ENCODE peak calls at places on chromosomes 7 and 10, in four cellular contexts. O is CD8-positive, alpha-beta T cell; T is tibial artery; G is neuronal stem cell. U is an unnamed sample. For H3K27me3, the result is how much of the 10 kb centered on the place peaks cover.

GRCh38 chr7:17802056-17802455 is 138.2 kb downstream of the SNX13 start:
- DNase-seq in T (no peak), G (no peak), O (no peak), U (no peak)

GRCh38 chr7:23491502-23491901 is 21.2 kb upstream of the IGF2BP3 start:
- DNase-seq in G (no peak), O (no peak), T (no peak), U (no peak)

GRCh38 chr7:122652851-122653250 is 46.1 kb downstream of the RNF133 start:
- DNase-seq in O (no peak), T (no peak), G (no peak), U (no peak)

GRCh38 chr7:158957921-158958471 is 101.6 kb downstream of the DYNC2I1 start:
- DNase-seq in G (no peak), T (no peak), O (peak), U (no peak)

GRCh38 chr7:28685660-28686417 is 272.3 kb downstream of the TRIL start:
- DNase-seq in G (peak), T (peak), O (no peak), U (peak)

GRCh38 chr7:133746847-133747246 is 380.3 kb upstream of the LRGUK start:
- DNase-seq in T (no peak), G (no peak), O (no peak), U (no peak)

GRCh38 chr10:36608251-36608650 is 517.1 kb upstream of the ANKRD30A start:
- DNase-seq in T (no peak), O (no peak), G (no peak), U (no peak)

GRCh38 chr10:61752111-61753011 is 89.6 kb downstream of the CABCOCO1 start:
- DNase-seq in T (no peak), G (no peak), O (no peak), U (no peak)

GRCh38 chr7:151748733-151749132 is 128.2 kb downstream of the PRKAG2 start:
- DNase-seq in T (no peak), O (no peak), G (no peak), U (no peak)

GRCh38 chr7:47265621-47266020 is 316.3 kb downstream of the TNS3 start:
- DNase-seq in T (no peak), O (no peak), G (no peak), U (no peak)

GRCh38 chr10:74738985-74739567 is 87.3 kb upstream of the KAT6B start:
- DNase-seq in T (no peak), G (no peak), O (no peak), U (no peak)

GRCh38 chr10:125151824-125152634 is 8.3 kb downstream of the CTBP2 start:
- DNase-seq in T (no peak), G (no peak), O (peak), U (peak)

GRCh38 chr7:142698429-142698828 is 50.8 kb upstream of the PRSS1 start:
- DNase-seq in T (no peak), G (no peak), O (no peak), U (no peak)

GRCh38 chr7:6691609-6692106 is 15.1 kb downstream of the ZNF12 start:
- DNase-seq in T (no peak), O (no peak), G (no peak), U (no peak)

GRCh38 chr10:78986419-78986818 is 82.3 kb upstream of the ZMIZ1 start:
- DNase-seq in O (no peak), G (no peak), T (no peak), U (no peak)

GRCh38 chr10:11685787-11686218 is 56.4 kb upstream of the ECHDC3 start:
- DNase-seq in T (peak), O (peak), G (no peak), U (peak)

GRCh38 chr7:82701941-82702340 is 258.4 kb upstream of the CACNA2D1 start:
- DNase-seq in O (no peak), G (no peak), T (no peak), U (no peak)

GRCh38 chr7:69002416-69002815 is 595.9 kb upstream of the AUTS2 start:
- DNase-seq in T (no peak), G (no peak), O (no peak), U (no peak)

DNA sequence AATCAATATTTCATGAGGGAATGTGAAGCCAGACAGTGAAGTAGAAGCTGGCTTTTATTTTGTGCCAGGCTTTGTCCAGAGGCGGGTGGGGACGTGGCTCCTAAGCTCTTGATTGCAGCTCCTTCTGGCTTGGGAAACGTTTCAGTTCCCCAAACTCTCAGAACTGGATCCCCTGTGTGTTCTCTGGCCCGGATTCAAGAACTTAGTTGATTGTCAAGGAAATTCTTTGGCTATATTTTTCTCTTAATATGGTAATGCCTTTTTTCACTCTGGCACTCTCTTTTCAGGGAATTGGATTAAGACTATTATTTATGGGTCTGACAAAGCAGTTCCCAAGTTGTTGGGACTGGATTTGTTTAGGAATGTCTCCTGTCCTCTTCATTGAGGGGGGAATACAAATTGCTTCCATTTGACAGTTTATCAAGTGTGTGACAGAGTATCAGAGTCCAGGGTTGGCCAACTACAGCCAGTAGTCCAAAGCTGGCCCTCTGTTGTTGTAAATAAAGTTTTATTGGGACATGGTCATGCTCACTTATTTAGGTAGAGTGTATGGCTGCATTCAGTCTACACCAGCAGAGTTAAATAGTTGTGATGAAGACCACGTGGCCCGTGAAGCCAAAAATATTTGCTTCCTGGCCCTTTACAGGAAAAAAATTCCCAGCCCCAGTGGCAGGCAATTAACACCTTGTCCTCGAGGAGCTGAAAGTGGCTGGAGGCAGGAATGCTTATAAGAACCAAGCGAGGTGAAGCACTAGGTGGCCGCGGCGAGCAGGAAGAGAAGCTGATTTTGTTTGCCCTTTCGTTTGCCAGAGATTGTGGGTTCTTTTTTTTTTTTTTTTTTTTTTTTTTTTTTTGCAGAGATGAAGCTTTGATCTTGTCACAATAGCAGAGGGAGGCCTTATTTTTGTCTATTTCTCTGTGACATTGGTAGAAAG is 34.3 kb downstream of the HTRA1 start:
- DNase-seq in G (no peak), T (peak), O (peak), U (no peak)
- H3K4me3 ChIP-seq in G (no peak), T (no peak), O (no peak), U (no peak)

GRCh38 chr10:3780766-3781457 is 4.1 kb downstream of the KLF6 start:
- DNase-seq in G (no peak), O (no peak), T (no peak), U (no peak)
- H3K27ac ChIP-seq in G (no peak), O (peak), T (peak), U (peak)

GRCh38 chr10:123399276-123399839 is 245.2 kb downstream of the BUB3 start:
- DNase-seq in G (no peak), O (no peak), T (no peak), U (no peak)

GRCh38 chr10:123398756-123399155 is 244.6 kb downstream of the BUB3 start:
- DNase-seq in O (no peak), G (no peak), T (no peak), U (no peak)

GRCh38 chr10:123404357-123404756 is 250.2 kb downstream of the BUB3 start:
- DNase-seq in G (no peak), T (no peak), O (no peak), U (no peak)

GRCh38 chr10:123402656-123403055 is 248.5 kb downstream of the BUB3 start:
- DNase-seq in T (no peak), O (no peak), G (no peak), U (no peak)

GRCh38 chr10:123402021-123402420 is 247.8 kb downstream of the BUB3 start:
- DNase-seq in O (no peak), G (no peak), T (no peak), U (no peak)
- H3K27me3 ChIP-seq in O (under half), G (under half), T (under half), U (under half)

GRCh38 chr7:44986218-44987053 is 7.6 kb upstream of the MYO1G start:
- DNase-seq in G (peak), O (peak), T (peak), U (peak)

GRCh38 chr7:44983742-44984477 is 5.1 kb upstream of the MYO1G start:
- DNase-seq in O (no peak), G (no peak), T (no peak), U (no peak)

GRCh38 chr7:44984478-44984758 is 5.6 kb upstream of the MYO1G start:
- DNase-seq in G (no peak), O (no peak), T (no peak), U (no peak)

GRCh38 chr7:44985033-44985695 is 6.3 kb upstream of the MYO1G start:
- DNase-seq in O (no peak), T (no peak), G (no peak), U (no peak)

DNA sequence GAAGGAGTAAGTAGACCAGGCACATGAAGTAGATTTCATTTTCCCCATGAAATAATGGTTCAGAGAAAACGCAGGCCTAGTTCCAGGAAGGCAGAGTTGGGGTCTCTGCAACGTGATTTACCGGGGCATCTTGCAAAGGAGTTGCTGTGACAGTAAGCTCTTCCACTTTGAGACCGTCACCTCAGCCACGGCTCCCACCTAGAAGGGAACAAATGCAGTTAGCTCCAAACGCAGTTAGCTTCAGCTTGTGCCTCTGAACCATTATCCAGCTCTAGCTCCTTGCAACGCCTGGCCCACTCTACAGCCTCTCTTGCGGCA is 7.0 kb upstream of the MYO1G start:
- DNase-seq in O (no peak), G (no peak), T (no peak), U (no peak)
- H3K4me3 ChIP-seq in O (peak), G (peak), T (peak), U (peak)

DNA sequence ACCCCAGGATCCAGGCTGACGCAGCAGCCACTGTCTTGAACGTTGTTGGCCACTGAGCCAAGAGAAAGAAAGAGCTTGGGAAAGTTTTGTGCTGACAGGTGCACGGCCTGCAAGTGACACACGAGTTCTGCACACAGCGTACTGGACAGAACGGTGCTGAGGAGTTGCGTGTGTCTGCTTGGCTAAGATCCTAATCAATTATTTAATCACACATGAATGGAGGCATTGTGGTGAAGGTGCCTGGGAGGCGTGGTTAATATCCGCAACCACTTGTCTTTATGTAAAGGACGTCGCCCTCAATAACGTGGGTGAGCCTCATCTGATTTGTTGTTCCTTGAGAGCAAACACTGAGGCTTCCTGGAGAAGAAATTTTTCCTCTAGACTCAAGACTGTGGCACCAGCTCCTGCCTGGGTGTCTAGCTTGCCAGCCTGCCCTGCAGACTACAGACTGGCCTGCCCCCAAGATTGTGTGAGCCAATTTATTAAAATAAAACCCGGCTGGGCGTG is 16.6 kb upstream of the GNA12 start:
- DNase-seq in T (no peak), G (no peak), O (no peak), U (no peak)
- H3K27ac ChIP-seq in T (no peak), G (no peak), O (no peak), U (no peak)

DNA sequence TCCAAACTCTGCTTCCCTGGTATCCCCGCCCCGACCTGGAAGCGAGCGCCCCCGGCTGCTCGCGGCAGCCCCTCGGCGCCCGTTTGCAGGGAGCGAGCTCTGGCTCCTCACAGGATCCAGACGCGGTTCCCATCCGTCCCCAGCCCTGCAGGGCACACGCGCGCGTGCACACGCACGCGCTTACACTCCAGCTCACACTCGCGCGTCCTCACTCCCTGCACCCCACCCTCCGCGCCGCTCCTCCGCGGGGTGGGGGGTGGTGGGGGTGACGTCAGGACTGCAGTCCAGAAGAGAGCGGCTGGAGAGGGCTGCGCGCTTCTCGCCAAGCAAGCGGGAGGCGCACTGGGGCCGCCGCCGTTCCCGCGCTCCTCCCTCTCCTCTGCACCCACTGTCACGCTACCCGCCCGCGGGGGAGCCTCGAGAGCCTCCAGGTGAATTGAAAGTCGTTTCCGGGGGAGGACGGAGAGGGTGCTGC is 255.6 kb downstream of the OTUD1 start:
- DNase-seq in T (no peak), G (peak), O (no peak), U (no peak)
- H3K27me3 ChIP-seq in T (under half), G (under half), O (under half), U (half or more)

DNA sequence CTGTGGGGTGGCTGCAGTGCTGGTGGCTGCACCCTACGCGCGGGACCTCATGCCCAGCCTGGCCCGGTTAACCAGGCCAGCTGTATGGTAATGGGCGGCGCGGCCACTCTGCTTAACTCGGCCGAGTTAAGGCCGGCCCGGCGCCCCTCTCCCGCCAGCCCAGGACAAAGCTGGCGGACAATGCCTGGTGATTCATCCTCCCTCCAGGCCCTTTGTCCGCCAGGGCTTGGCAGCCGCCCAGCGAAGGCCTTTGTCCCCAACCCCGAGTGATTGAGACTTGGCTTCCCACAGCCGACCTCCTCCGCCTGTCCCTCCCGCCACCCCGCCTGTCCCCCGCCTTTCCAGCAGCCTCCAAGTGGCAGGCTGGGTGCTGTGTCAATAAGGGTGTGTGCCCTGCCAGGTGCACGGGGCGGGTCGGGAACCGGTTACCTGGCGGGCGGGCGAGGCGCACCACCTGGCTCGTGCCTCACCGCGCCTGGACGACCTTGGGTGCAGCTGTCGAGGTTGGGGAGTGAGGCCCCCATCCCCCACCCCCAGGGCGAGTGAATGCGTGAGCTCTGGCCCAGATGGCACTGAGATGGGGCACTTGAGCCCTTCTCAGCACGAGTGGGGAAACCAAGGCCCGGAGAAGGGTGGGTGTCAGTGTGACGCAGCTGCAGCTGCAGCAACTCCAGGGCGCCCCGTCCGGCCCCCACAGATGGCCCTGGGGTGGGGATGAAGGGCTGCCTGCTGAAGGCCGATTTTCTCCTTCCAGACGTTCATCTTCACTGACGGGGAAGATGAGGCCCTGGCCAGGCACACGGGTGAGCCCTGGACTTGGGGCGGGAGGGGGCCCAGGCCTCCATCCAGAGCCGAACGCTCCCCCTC is 4.6 kb downstream of the LFNG start:
- DNase-seq in G (peak), O (no peak), T (peak), U (peak)
- H3K4me3 ChIP-seq in G (peak), O (peak), T (no peak), U (peak)